ENCODE peak calls at places on chromosomes 6 and 20, in four cellular contexts. One of them, this sample, is unnamed. For H3K36me3, the result is how much of the 10 kb centered on the place peaks cover.

GRCh38 chr6:100257661-100258395 is 206.9 kb downstream of the SIM1 start:
- DNase-seq in effector memory CD4-positive, alpha-beta T cell: no peak
- DNase-seq in tibial artery: no peak
- DNase-seq in heart left ventricle: no peak
- DNase-seq in this sample: no peak

GRCh38 chr6:35736982-35737412 is at the start of gene ARMC12:
- DNase-seq in tibial artery: no peak
- DNase-seq in heart left ventricle: no peak
- DNase-seq in effector memory CD4-positive, alpha-beta T cell: no peak
- DNase-seq in this sample: no peak

GRCh38 chr6:17421406-17421805 is 28.0 kb downstream of the CAP2 start:
- DNase-seq in effector memory CD4-positive, alpha-beta T cell: no peak
- DNase-seq in heart left ventricle: no peak
- DNase-seq in tibial artery: no peak
- DNase-seq in this sample: no peak

GRCh38 chr20:56993020-56993419 is 273.4 kb downstream of the BMP7 start:
- DNase-seq in heart left ventricle: no peak
- DNase-seq in effector memory CD4-positive, alpha-beta T cell: no peak
- DNase-seq in tibial artery: no peak
- DNase-seq in this sample: no peak

GRCh38 chr20:57622201-57622570 is 2.0 kb upstream of the ZBP1 start:
- DNase-seq in effector memory CD4-positive, alpha-beta T cell: no peak
- DNase-seq in tibial artery: no peak
- DNase-seq in heart left ventricle: no peak
- DNase-seq in this sample: no peak

GRCh38 chr20:18904624-18905023 is 91.0 kb downstream of the SCP2D1 start:
- DNase-seq in heart left ventricle: no peak
- DNase-seq in tibial artery: no peak
- DNase-seq in effector memory CD4-positive, alpha-beta T cell: no peak
- DNase-seq in this sample: no peak

GRCh38 chr20:47789081-47789998 is 4.1 kb upstream of the SULF2 start:
- DNase-seq in heart left ventricle: no peak
- DNase-seq in tibial artery: no peak
- DNase-seq in effector memory CD4-positive, alpha-beta T cell: no peak
- DNase-seq in this sample: no peak

GRCh38 chr6:125789576-125790402 is 971 bp upstream of the NCOA7 start:
- DNase-seq in tibial artery: peak
- DNase-seq in heart left ventricle: peak
- DNase-seq in effector memory CD4-positive, alpha-beta T cell: peak
- DNase-seq in this sample: peak

GRCh38 chr6:139973602-139974373 is 599.3 kb upstream of the CITED2 start:
- DNase-seq in tibial artery: no peak
- DNase-seq in heart left ventricle: no peak
- DNase-seq in effector memory CD4-positive, alpha-beta T cell: no peak
- DNase-seq in this sample: no peak

GRCh38 chr6:144782634-144783033 is 497.5 kb downstream of the UTRN start:
- DNase-seq in tibial artery: no peak
- DNase-seq in effector memory CD4-positive, alpha-beta T cell: no peak
- DNase-seq in heart left ventricle: no peak
- DNase-seq in this sample: no peak

GRCh38 chr6:110232456-110232855 is 52.2 kb downstream of the CDC40 start:
- DNase-seq in heart left ventricle: no peak
- DNase-seq in effector memory CD4-positive, alpha-beta T cell: no peak
- DNase-seq in tibial artery: no peak
- DNase-seq in this sample: no peak

GRCh38 chr6:6885521-6886088 is 222.2 kb upstream of the RREB1 start:
- DNase-seq in effector memory CD4-positive, alpha-beta T cell: no peak
- DNase-seq in heart left ventricle: peak
- DNase-seq in tibial artery: peak
- DNase-seq in this sample: peak

GRCh38 chr20:56504373-56505005 is 20.1 kb upstream of the FAM209A start:
- DNase-seq in effector memory CD4-positive, alpha-beta T cell: no peak
- DNase-seq in tibial artery: no peak
- DNase-seq in heart left ventricle: no peak
- DNase-seq in this sample: no peak

GRCh38 chr20:56762401-56762800 is 133.3 kb downstream of the TFAP2C start:
- DNase-seq in heart left ventricle: no peak
- DNase-seq in effector memory CD4-positive, alpha-beta T cell: no peak
- DNase-seq in tibial artery: no peak
- DNase-seq in this sample: no peak

GRCh38 chr6:89895273-89895874 is 1.1 kb downstream of the GJA10 start:
- DNase-seq in heart left ventricle: no peak
- DNase-seq in tibial artery: no peak
- DNase-seq in effector memory CD4-positive, alpha-beta T cell: no peak
- DNase-seq in this sample: no peak

GRCh38 chr20:50460115-50460607 is 50.0 kb upstream of the PTPN1 start:
- DNase-seq in effector memory CD4-positive, alpha-beta T cell: no peak
- DNase-seq in heart left ventricle: peak
- DNase-seq in tibial artery: no peak
- DNase-seq in this sample: no peak

GRCh38 chr6:117840541-117840983 is 66.5 kb upstream of the SLC35F1 start:
- DNase-seq in tibial artery: no peak
- DNase-seq in heart left ventricle: no peak
- DNase-seq in effector memory CD4-positive, alpha-beta T cell: no peak
- DNase-seq in this sample: no peak

GRCh38 chr6:356828-357251 is 34.7 kb upstream of the IRF4 start:
- DNase-seq in effector memory CD4-positive, alpha-beta T cell: no peak
- DNase-seq in tibial artery: no peak
- DNase-seq in heart left ventricle: no peak
- DNase-seq in this sample: peak

GRCh38 chr6:38933426-38933825 is 115.2 kb upstream of the GLP1R start:
- DNase-seq in heart left ventricle: no peak
- DNase-seq in effector memory CD4-positive, alpha-beta T cell: no peak
- DNase-seq in tibial artery: no peak
- DNase-seq in this sample: no peak

GRCh38 chr6:84424956-84425355 is 197.5 kb upstream of the CEP162 start:
- DNase-seq in heart left ventricle: no peak
- DNase-seq in tibial artery: no peak
- DNase-seq in effector memory CD4-positive, alpha-beta T cell: no peak
- DNase-seq in this sample: no peak

GRCh38 chr20:61725145-61725544 is 340.5 kb downstream of the TAF4 start:
- DNase-seq in heart left ventricle: no peak
- DNase-seq in effector memory CD4-positive, alpha-beta T cell: no peak
- DNase-seq in tibial artery: no peak
- DNase-seq in this sample: no peak

GRCh38 chr6:106134087-106134770 is 48.1 kb downstream of the PRDM1 start:
- DNase-seq in effector memory CD4-positive, alpha-beta T cell: no peak
- DNase-seq in tibial artery: no peak
- DNase-seq in heart left ventricle: no peak
- DNase-seq in this sample: no peak

GRCh38 chr6:20437639-20438038 is 36.0 kb downstream of the E2F3 start:
- DNase-seq in tibial artery: no peak
- DNase-seq in heart left ventricle: no peak
- DNase-seq in effector memory CD4-positive, alpha-beta T cell: no peak
- DNase-seq in this sample: no peak

GRCh38 chr6:20436719-20437118 is 35.0 kb downstream of the E2F3 start:
- DNase-seq in effector memory CD4-positive, alpha-beta T cell: no peak
- DNase-seq in heart left ventricle: no peak
- DNase-seq in tibial artery: no peak
- DNase-seq in this sample: no peak

GRCh38 chr6:20432692-20433091 is 31.0 kb downstream of the E2F3 start:
- DNase-seq in tibial artery: no peak
- DNase-seq in effector memory CD4-positive, alpha-beta T cell: no peak
- DNase-seq in heart left ventricle: no peak
- DNase-seq in this sample: no peak

GRCh38 chr6:20433321-20433720 is 31.6 kb downstream of the E2F3 start:
- DNase-seq in heart left ventricle: no peak
- DNase-seq in effector memory CD4-positive, alpha-beta T cell: no peak
- DNase-seq in tibial artery: no peak
- DNase-seq in this sample: no peak

DNA sequence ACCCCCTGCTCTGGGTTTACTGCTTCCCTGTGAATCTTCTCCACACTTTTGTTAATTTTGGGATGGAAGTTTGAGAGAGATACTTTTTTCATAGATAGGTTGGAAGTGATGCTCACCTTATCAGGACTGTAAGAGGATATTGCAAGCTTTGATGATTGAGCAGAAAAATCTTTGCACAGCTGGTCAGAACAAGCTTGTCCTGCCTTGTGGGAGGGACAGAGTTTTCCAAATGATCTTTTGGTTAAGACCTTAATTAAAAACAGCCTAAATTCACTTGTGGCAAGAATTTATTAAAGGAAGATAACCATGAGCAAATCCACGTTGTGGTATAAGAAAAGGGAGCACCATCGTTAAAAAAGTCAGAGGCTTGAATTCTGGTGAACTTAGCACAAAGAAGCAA is 32.2 kb downstream of the E2F3 start:
- DNase-seq in effector memory CD4-positive, alpha-beta T cell: no peak
- DNase-seq in heart left ventricle: no peak
- DNase-seq in tibial artery: no peak
- DNase-seq in this sample: no peak
- H3K36me3 ChIP-seq in effector memory CD4-positive, alpha-beta T cell: under half
- H3K36me3 ChIP-seq in heart left ventricle: under half
- H3K36me3 ChIP-seq in tibial artery: under half
- H3K36me3 ChIP-seq in this sample: under half

DNA sequence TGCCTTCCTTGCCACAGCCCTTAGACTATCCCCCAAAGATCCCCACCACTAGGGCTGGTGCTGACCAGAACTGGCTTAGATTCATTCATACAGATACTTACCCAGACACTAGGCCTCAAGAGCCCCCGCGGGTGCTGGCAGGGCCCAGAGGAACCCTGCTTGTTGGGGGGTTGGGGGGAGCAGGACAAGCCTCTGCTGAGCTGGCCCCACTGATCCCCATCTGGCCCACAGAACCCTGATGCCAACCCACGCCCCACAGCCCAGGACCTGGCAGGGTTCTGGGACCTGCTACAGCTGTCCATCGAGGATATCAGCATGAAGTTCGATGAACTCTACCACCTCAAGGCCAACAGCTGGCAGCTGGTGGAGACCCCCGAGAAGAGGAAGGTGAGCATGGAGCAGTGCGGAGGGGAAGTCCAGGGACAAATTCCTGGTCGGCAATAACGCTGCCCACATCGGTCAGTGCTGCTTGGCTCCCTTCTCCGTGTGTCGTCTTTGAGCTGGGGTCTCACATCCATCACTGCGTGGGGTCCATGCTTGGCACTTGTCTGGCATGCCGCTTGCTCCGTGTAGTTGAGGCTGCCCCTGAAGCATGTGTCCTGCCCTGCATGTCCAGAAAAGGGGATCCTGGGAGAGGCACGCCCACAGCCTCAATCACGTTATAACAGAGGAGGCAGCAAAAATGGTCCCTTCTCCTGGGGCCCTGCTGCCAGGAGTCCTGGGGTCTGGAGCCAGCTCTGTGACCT is 15.5 kb upstream of the MYL9 start:
- DNase-seq in tibial artery: peak
- DNase-seq in heart left ventricle: no peak
- DNase-seq in effector memory CD4-positive, alpha-beta T cell: no peak
- DNase-seq in this sample: no peak
- H3K36me3 ChIP-seq in tibial artery: under half
- H3K36me3 ChIP-seq in heart left ventricle: half or more
- H3K36me3 ChIP-seq in effector memory CD4-positive, alpha-beta T cell: under half
- H3K36me3 ChIP-seq in this sample: half or more

DNA sequence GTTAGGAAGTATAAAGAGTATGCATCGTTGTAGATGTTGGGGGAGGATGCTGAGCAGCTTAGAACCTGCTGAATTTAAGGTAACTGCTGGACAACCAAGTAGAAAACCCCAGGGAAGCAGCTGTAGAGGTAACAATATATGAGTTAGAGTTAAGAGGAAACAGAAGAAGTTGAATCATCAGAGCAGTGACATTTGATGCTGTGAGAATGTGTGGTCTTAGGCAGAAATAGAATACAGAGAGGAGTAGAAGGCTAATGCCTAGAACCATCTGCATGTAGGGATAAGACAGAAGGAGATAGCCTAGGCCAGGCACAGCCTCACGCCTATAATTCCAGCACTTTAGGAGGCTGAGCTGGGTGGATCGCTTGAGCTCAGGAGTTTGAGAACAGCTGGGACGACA is 22.6 kb upstream of the DYNLRB1 start:
- DNase-seq in tibial artery: no peak
- DNase-seq in heart left ventricle: no peak
- DNase-seq in effector memory CD4-positive, alpha-beta T cell: no peak
- DNase-seq in this sample: no peak
- H3K36me3 ChIP-seq in tibial artery: half or more
- H3K36me3 ChIP-seq in heart left ventricle: half or more
- H3K36me3 ChIP-seq in effector memory CD4-positive, alpha-beta T cell: under half
- H3K36me3 ChIP-seq in this sample: half or more

DNA sequence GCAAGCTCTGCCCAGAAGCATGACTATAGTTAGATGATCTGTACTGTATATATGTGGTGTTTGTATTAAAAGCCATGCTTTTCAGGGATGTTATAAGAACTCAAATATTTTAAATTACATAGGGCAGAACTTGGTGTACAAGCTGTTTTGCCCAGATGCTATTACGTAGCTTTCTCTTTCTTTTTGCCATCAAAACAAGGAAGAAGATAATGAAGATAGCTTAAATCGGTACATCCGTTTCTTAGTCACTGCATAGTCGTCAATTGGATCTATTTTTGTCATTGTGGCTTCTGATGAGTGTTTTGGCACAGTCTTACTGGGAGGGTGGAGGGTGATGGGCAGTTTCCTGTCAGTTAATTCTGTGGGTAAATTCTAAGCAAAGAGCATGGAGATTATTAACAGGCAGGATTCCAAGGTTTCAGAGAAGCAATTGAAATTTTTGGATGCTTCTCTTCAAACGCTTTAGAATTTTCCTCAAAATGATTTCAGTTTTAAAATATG is 649.1 kb upstream of the GJE1 start:
- DNase-seq in tibial artery: no peak
- DNase-seq in heart left ventricle: peak
- DNase-seq in effector memory CD4-positive, alpha-beta T cell: peak
- DNase-seq in this sample: no peak
- H3K36me3 ChIP-seq in tibial artery: under half
- H3K36me3 ChIP-seq in heart left ventricle: under half
- H3K36me3 ChIP-seq in effector memory CD4-positive, alpha-beta T cell: under half
- H3K36me3 ChIP-seq in this sample: under half

GRCh38 chr20:38050691-38051090 is 17.1 kb downstream of the RPRD1B start:
- DNase-seq in heart left ventricle: no peak
- DNase-seq in effector memory CD4-positive, alpha-beta T cell: no peak
- DNase-seq in tibial artery: no peak
- DNase-seq in this sample: no peak
- H3K36me3 ChIP-seq in heart left ventricle: half or more
- H3K36me3 ChIP-seq in effector memory CD4-positive, alpha-beta T cell: under half
- H3K36me3 ChIP-seq in tibial artery: under half
- H3K36me3 ChIP-seq in this sample: under half

DNA sequence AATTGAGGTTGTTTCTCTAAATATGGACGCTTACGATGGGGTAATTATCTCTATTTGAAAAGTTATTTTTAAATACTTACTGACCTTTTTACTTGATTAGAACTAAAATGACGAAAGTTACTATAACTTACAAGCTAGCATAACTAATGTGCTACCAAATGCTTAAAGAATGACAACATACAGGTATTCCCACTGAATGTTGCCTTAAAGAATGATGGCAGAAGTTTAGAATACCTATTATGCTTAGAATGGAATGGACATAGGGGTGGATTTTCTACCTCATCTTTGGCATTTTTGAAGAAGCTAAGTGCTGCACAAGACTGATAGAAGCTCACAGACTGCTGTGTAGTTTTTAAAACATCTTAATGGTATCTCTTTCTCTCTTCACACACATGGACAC is 284.8 kb downstream of the THBS2 start:
- DNase-seq in tibial artery: no peak
- DNase-seq in effector memory CD4-positive, alpha-beta T cell: no peak
- DNase-seq in heart left ventricle: no peak
- DNase-seq in this sample: no peak
- H3K36me3 ChIP-seq in tibial artery: under half
- H3K36me3 ChIP-seq in effector memory CD4-positive, alpha-beta T cell: under half
- H3K36me3 ChIP-seq in heart left ventricle: under half
- H3K36me3 ChIP-seq in this sample: under half

This sample was measured in left ventricle myocardium inferior.